ENCODE peak calls at places on chromosomes 3 and 15, in nine cellular contexts. I, W, X, M, H, E, Z, F and B are unnamed samples.
A peak's percentile ranks its signal among the peaks of the same experiment; 100 is the strongest.

GRCh38 chr15:42138411-42138810 is 18.0 kb downstream of the PLA2G4F start:
- DNase-seq in Z (no peak), F (no peak), W (no peak), M (no peak), E (no peak), H (no peak), X (no peak), I (no peak), B (no peak)

GRCh38 chr3:2839886-2840285 is 270.3 kb downstream of the IL5RA start:
- DNase-seq in F (no peak), I (no peak), X (peak; percentile 6), H (no peak), M (no peak), W (no peak), Z (no peak), E (no peak), B (no peak)

GRCh38 chr15:68149059-68149458 is 56.1 kb downstream of the CALML4 start:
- DNase-seq in M (no peak), W (no peak), F (no peak), H (no peak), Z (no peak), X (peak; percentile 55), E (no peak), I (no peak), B (peak; percentile 32)

GRCh38 chr3:59978979-59979378 is 929.2 kb upstream of the CFAP20DC start:
- DNase-seq in I (no peak), Z (no peak), M (no peak), X (no peak), F (no peak), E (no peak), W (peak; percentile 19), H (no peak), B (no peak)

GRCh38 chr3:15886521-15886920 is 88.7 kb upstream of the ANKRD28 start:
- DNase-seq in M (no peak), H (no peak), Z (no peak), I (no peak), E (no peak), W (no peak), X (no peak), F (no peak), B (no peak)

GRCh38 chr3:197378987-197379718 is 80.7 kb upstream of the DLG1 start:
- DNase-seq in M (no peak), F (peak; percentile 9), Z (no peak), W (no peak), H (no peak), I (no peak), E (no peak), X (no peak), B (no peak)

GRCh38 chr3:65439641-65440040 is 599.1 kb downstream of the MAGI1 start:
- DNase-seq in I (no peak), M (peak; percentile 49), Z (no peak), X (peak; percentile 43), H (peak; percentile 70), W (peak; percentile 17), F (peak; percentile 33), E (peak; percentile 37), B (peak; percentile 46)

GRCh38 chr3:171503817-171504216 is 43.6 kb upstream of the TNIK start:
- DNase-seq in E (no peak), Z (no peak), M (no peak), W (no peak), F (no peak), H (no peak), I (no peak), X (no peak), B (peak; percentile 79)

GRCh38 chr3:16177962-16178627 is 3.6 kb downstream of the GALNT15 start:
- DNase-seq in Z (peak; percentile 54), F (peak; percentile 93), H (peak; percentile 92), X (peak; percentile 84), I (peak; percentile 37), M (peak; percentile 83), W (peak; percentile 78), E (no peak), B (peak; percentile 61)

GRCh38 chr3:35183915-35184675 is 455.2 kb upstream of the ARPP21 start:
- DNase-seq in M (no peak), Z (no peak), F (no peak), X (no peak), H (no peak), E (no peak), I (no peak), W (no peak), B (peak; percentile 63)

GRCh38 chr15:101067660-101068522 is 148.7 kb downstream of the LRRK1 start:
- DNase-seq in W (no peak), H (no peak), I (no peak), X (no peak), Z (no peak), E (no peak), M (no peak), F (peak; percentile 57), B (no peak)

GRCh38 chr3:195774917-195775316 is 36.8 kb downstream of the MUC4 start:
- DNase-seq in H (peak; percentile 75), E (peak; percentile 46), X (peak; percentile 59), Z (no peak), I (no peak), F (peak; percentile 88), M (peak; percentile 63), W (no peak), B (no peak)

GRCh38 chr15:28861031-28861534 is 12.6 kb upstream of the GOLGA6L7 start:
- DNase-seq in X (no peak), M (peak; percentile 10), W (no peak), E (no peak), H (no peak), Z (no peak), F (no peak), I (no peak), B (no peak)

GRCh38 chr3:31300802-31301443 is 231.8 kb upstream of the STT3B start:
- DNase-seq in M (peak; percentile 42), W (no peak), H (no peak), X (peak; percentile 69), E (peak; percentile 29), I (no peak), F (no peak), Z (no peak), B (no peak)

GRCh38 chr3:30319713-30320112 is 286.7 kb upstream of the TGFBR2 start:
- DNase-seq in H (no peak), I (peak; percentile 0), Z (no peak), M (peak; percentile 58), W (no peak), F (peak; percentile 9), E (no peak), X (peak; percentile 74), B (peak; percentile 72)

GRCh38 chr3:101216710-101217457 is 103.5 kb downstream of the IMPG2 start:
- DNase-seq in W (no peak), F (no peak), H (no peak), Z (no peak), X (no peak), I (no peak), M (no peak), E (no peak), B (peak; percentile 47)

GRCh38 chr3:56673781-56674457 is 9.1 kb downstream of the TASOR start:
- DNase-seq in Z (no peak), I (no peak), F (no peak), X (no peak), M (no peak), H (no peak), W (no peak), E (no peak), B (no peak)

GRCh38 chr3:130459944-130460343 is 57.0 kb upstream of the COL6A6 start:
- DNase-seq in M (no peak), I (no peak), H (no peak), Z (no peak), W (no peak), X (no peak), F (no peak), E (no peak), B (no peak)

GRCh38 chr3:33575313-33575712 is 135.1 kb upstream of the UBP1 start:
- DNase-seq in I (no peak), E (no peak), M (no peak), H (no peak), W (peak; percentile 6), X (no peak), F (no peak), Z (no peak), B (no peak)

GRCh38 chr3:45870099-45870498 is 16.2 kb upstream of the CCR9 start:
- DNase-seq in E (no peak), W (no peak), H (no peak), M (no peak), I (peak; percentile 48), Z (no peak), F (no peak), X (no peak), B (no peak)

GRCh38 chr15:95693917-95694316 is 636.6 kb upstream of the NR2F2 start:
- DNase-seq in X (no peak), W (no peak), I (no peak), H (no peak), Z (no peak), M (no peak), E (no peak), F (no peak), B (peak; percentile 12)

GRCh38 chr3:195764961-195765706 is 44.4 kb downstream of the MUC20 start:
- DNase-seq in F (peak; percentile 58), I (no peak), W (peak; percentile 26), Z (no peak), X (no peak), H (no peak), M (no peak), E (no peak), B (no peak)

GRCh38 chr3:184757010-184757651 is 45.3 kb upstream of the MAGEF1 start:
- DNase-seq in H (no peak), E (no peak), F (no peak), W (no peak), X (no peak), I (no peak), Z (no peak), M (peak; percentile 45), B (peak; percentile 77)

GRCh38 chr15:75594276-75594675 is 15.2 kb upstream of the PTPN9 start:
- DNase-seq in M (no peak), X (no peak), E (no peak), W (no peak), I (no peak), Z (no peak), H (no peak), F (no peak), B (no peak)

GRCh38 chr3:72998489-72998888 is 1.9 kb downstream of the PPP4R2 start:
- DNase-seq in M (no peak), Z (no peak), F (no peak), X (no peak), H (no peak), W (no peak), I (no peak), E (no peak), B (no peak)

GRCh38 chr3:196789773-196790419 is 50.2 kb downstream of the PAK2 start:
- DNase-seq in W (no peak), X (peak; percentile 77), M (no peak), H (no peak), I (no peak), Z (no peak), E (no peak), F (no peak), B (peak; percentile 34)

GRCh38 chr3:43288366-43288765 is 2.0 kb downstream of the SNRK start:
- DNase-seq in I (no peak), H (no peak), W (peak; percentile 71), X (peak; percentile 37), Z (no peak), F (no peak), E (no peak), M (no peak), B (peak; percentile 21)

GRCh38 chr15:83404143-83404542 is 43.0 kb upstream of the SH3GL3 start:
- DNase-seq in M (no peak), W (no peak), H (no peak), X (no peak), F (no peak), E (no peak), Z (no peak), I (no peak), B (no peak)

GRCh38 chr15:46918462-46919125 is 798.7 kb upstream of the SEMA6D start:
- DNase-seq in M (no peak), I (no peak), E (no peak), W (no peak), H (no peak), X (no peak), Z (no peak), F (no peak), B (no peak)

GRCh38 chr3:159762981-159763465 is 225.6 kb upstream of the IL12A start:
- DNase-seq in Z (peak; percentile 1), E (peak; percentile 68), F (peak; percentile 71), W (peak; percentile 59), X (peak; percentile 78), M (peak; percentile 36), H (peak; percentile 46), I (no peak), B (peak; percentile 86)

GRCh38 chr15:66700802-66701421 is 1.1 kb upstream of the SMAD6 start:
- DNase-seq in I (peak; percentile 74), H (peak; percentile 73), M (peak; percentile 98), Z (peak; percentile 77), X (peak; percentile 94), E (peak; percentile 94), W (peak; percentile 98), F (peak; percentile 99), B (peak; percentile 68)